ENCODE peak calls at places on chromosome 7, in eight cellular contexts. Y is spleen, Z is upper lobe of left lung, G is neural progenitor cell, R is lower lobe of right lung, D is uterus, K is heart left ventricle, M is GM23248. U is an unnamed sample.

GRCh38 chr7:81501220-81501619 is 268.6 kb downstream of the HGF start:
- DNase-seq in G (no peak), M (peak; percentile 53), K (no peak), R (no peak), Z (no peak), D (no peak), Y (no peak), U (no peak)

GRCh38 chr7:112084506-112084905 is 121.7 kb downstream of the DOCK4 start:
- DNase-seq in Z (no peak), D (no peak), K (no peak), R (peak; percentile 51), Y (no peak), G (no peak), M (peak; percentile 23), U (no peak)

GRCh38 chr7:183907-184767 is 8.2 kb upstream of the FAM20C start:
- DNase-seq in G (no peak), R (no peak), K (peak; percentile 57), M (no peak), D (no peak), Z (peak; percentile 73), Y (no peak), U (no peak)

GRCh38 chr7:111076205-111076604 is 14.7 kb upstream of the LRRN3 start:
- DNase-seq in G (no peak), R (no peak), Z (no peak), K (no peak), D (no peak), M (peak; percentile 67), Y (no peak), U (no peak)

GRCh38 chr7:32030904-32031692 is 39.1 kb downstream of the PDE1C start:
- DNase-seq in Y (no peak), K (no peak), D (no peak), R (no peak), G (no peak), M (peak; percentile 39), Z (no peak), U (no peak)

GRCh38 chr7:141866974-141867373 is 25.7 kb upstream of the PRSS37 start:
- DNase-seq in M (no peak), R (no peak), Z (no peak), Y (no peak), G (no peak), K (no peak), D (no peak), U (no peak)

GRCh38 chr7:102914585-102914984 is 1.8 kb downstream of the LRRC17 start:
- DNase-seq in R (no peak), K (peak; percentile 67), Y (no peak), Z (no peak), M (peak; percentile 62), D (peak; percentile 56), G (peak; percentile 67), U (no peak)

GRCh38 chr7:13628231-13629001 is 361.1 kb downstream of the ETV1 start:
- DNase-seq in D (no peak), Z (no peak), K (no peak), G (no peak), M (peak; percentile 52), R (no peak), Y (no peak), U (no peak)

GRCh38 chr7:17584822-17585221 is 286.4 kb downstream of the AHR start:
- DNase-seq in R (no peak), Y (no peak), K (no peak), M (peak; percentile 38), Z (no peak), G (no peak), D (no peak), U (no peak)

DNA sequence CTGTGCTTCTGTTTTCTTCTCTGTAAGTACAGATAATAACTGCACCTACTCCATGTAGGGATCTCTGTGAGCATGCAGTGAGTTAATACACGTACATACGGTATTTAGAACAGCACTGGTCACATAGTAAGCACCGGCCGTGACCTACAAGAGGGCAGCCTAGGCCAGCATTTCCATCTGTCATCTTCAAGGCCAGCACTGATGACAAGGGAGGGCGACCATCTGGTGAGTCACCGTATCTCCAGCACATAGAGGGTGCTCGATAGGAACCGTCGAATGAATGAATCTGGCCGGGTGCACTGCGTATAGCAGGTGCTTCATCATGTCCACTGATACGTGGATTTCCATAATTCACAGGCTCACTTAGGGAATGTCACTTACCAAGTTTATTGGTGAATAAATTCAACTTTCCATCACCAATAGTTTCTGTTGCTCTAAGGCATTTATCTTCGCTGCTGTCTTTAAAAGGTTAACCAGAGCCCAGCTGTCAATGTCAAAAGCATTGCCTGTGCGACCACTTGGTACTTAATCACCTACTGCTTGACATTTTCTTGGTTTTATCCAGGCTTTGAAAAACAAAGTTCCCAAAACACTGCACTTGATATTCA is 8.3 kb downstream of the NOD1 start:
- DNase-seq in R (no peak), Y (no peak), G (no peak), M (peak; percentile 72), D (no peak), K (no peak), Z (no peak), U (no peak)
- H3K4me1 ChIP-seq in R (peaks cover 100% of the 10 kb centered on the region), Y (peaks cover 50% of the 10 kb centered on the region), G (peaks cover 20% of the 10 kb centered on the region), M (peaks cover 81% of the 10 kb centered on the region), D (peaks cover 13% of the 10 kb centered on the region), K (peaks cover 67% of the 10 kb centered on the region), Z (peaks cover 90% of the 10 kb centered on the region), U (peaks cover 22% of the 10 kb centered on the region)

GRCh38 chr7:6654113-6654841 is 17.2 kb downstream of the ZNF316 start:
- DNase-seq in K (peak; percentile 51), R (no peak), Z (peak; percentile 74), Y (no peak), M (no peak), G (no peak), D (no peak), U (no peak)
- H3K9me3 ChIP-seq in K (no peaks in the 10 kb centered on the region), R (peaks cover 6% of the 10 kb centered on the region), Z (no peaks in the 10 kb centered on the region), Y (peaks cover 35% of the 10 kb centered on the region), M (no peaks in the 10 kb centered on the region), G (no peaks in the 10 kb centered on the region), D (no peaks in the 10 kb centered on the region), U (no peaks in the 10 kb centered on the region)

GRCh38 chr7:150737265-150738055 is at the start of gene GIMAP5:
- DNase-seq in G (no peak), K (no peak), Z (no peak), Y (peak; percentile 85), R (no peak), M (no peak), D (no peak), U (no peak)

GRCh38 chr7:150740053-150740452 is 2.8 kb downstream of the GIMAP5 start:
- DNase-seq in K (no peak), Z (no peak), R (no peak), M (no peak), G (no peak), D (no peak), Y (no peak), U (no peak)

GRCh38 chr7:150736864-150737263 is 354 bp upstream of the GIMAP5 start:
- DNase-seq in G (no peak), D (no peak), M (no peak), K (no peak), Z (no peak), Y (no peak), R (no peak), U (no peak)

GRCh38 chr7:150739045-150739432 is 1.8 kb downstream of the GIMAP5 start:
- DNase-seq in K (no peak), Z (no peak), R (no peak), Y (no peak), M (no peak), G (no peak), D (no peak), U (no peak)

GRCh38 chr7:150738092-150739044 is 1.1 kb downstream of the GIMAP5 start:
- DNase-seq in K (no peak), G (no peak), M (peak; percentile 23), D (no peak), Y (no peak), R (no peak), Z (no peak), U (no peak)
- H3K4me3 ChIP-seq in K (peak overlapping the region; percentile 64), G (no peak overlapping the region), M (no peak overlapping the region), D (peak overlapping the region; percentile 31), Y (peak overlapping the region; percentile 63), R (peak overlapping the region; percentile 68), Z (peak overlapping the region; percentile 58), U (peak overlapping the region; percentile 83)

GRCh38 chr7:21884496-21884895 is 61.2 kb downstream of the CDCA7L start:
- DNase-seq in D (no peak), Y (no peak), M (no peak), G (no peak), Z (no peak), R (no peak), K (no peak), U (no peak)
- H3K4me1 ChIP-seq in D (no peaks in the 10 kb centered on the region), Y (no peaks in the 10 kb centered on the region), M (no peaks in the 10 kb centered on the region), G (peaks cover 16% of the 10 kb centered on the region), Z (no peaks in the 10 kb centered on the region), R (no peaks in the 10 kb centered on the region), K (no peaks in the 10 kb centered on the region), U (no peaks in the 10 kb centered on the region)

DNA sequence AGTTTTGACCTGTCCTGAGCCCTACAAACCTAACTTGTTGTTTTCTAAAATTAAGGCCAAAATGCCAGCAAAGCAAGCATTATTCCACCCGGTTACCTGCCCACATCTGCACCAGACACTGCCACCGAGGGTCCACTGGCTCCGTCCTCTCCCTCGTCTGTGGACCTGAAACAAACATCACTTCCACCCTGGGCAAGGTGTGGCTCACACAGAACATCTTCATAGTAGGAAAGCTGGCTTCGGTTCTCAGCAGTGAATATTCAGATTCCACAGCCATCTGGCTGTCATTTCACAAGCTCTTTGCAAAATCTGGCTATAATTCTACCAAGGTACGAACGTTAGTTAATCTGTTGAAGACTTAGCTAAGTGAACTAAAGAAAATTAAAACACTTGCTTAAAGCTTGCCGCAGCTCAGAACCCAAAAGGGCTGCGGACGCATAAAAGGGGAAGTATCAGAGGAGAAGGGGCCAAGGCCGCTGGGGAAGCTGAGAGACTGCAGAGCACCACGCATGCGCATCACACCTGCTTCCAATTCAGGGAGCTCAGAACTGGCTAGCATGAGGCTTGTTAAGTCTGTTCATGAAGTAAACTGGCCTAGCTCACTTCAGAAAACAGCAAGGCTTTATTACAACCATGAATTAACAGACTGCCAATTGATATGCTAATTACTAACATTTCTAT is 46.2 kb downstream of the PTPRN2 start:
- DNase-seq in M (no peak), G (no peak), D (no peak), Z (no peak), R (peak; percentile 65), Y (peak; percentile 89), K (no peak), U (no peak)
- H3K9me3 ChIP-seq in M (no peaks in the 10 kb centered on the region), G (no peaks in the 10 kb centered on the region), D (no peaks in the 10 kb centered on the region), Z (no peaks in the 10 kb centered on the region), R (no peaks in the 10 kb centered on the region), Y (no peaks in the 10 kb centered on the region), K (no peaks in the 10 kb centered on the region), U (no peaks in the 10 kb centered on the region)

U was measured in CD8-positive, alpha-beta T cell.